ENCODE peak calls at places on chromosomes 13 and 19, in eight cellular contexts. Q is uterus, N is neuronal stem cell, H is Peyer's patch, A is breast epithelium, B is IMR-90, Y is substantia nigra, K is tibial artery. O is an unnamed sample.

GRCh38 chr19:17576758-17577532 is 21.5 kb downstream of the COLGALT1 start:
- DNase-seq in N (peak; percentile 84), Q (peak; percentile 31), B (no peak), H (peak; percentile 69), Y (no peak), A (no peak), K (no peak), O (no peak)

GRCh38 chr19:41352609-41353465 is 885 bp downstream of the TGFB1 start:
- DNase-seq in Y (peak; percentile 31), Q (peak; percentile 67), N (no peak), A (peak; percentile 46), B (peak; percentile 44), H (peak; percentile 93), K (peak; percentile 84), O (peak; percentile 67)

GRCh38 chr19:54062643-54063042 is 1.1 kb downstream of the VSTM1 start:
- DNase-seq in H (no peak), Y (no peak), A (no peak), B (no peak), K (peak; percentile 33), N (no peak), Q (no peak), O (no peak)

GRCh38 chr13:42129033-42129432 is 80.6 kb downstream of the DGKH start:
- DNase-seq in N (no peak), Q (no peak), Y (no peak), B (no peak), K (no peak), H (no peak), A (no peak), O (no peak)

GRCh38 chr13:34620073-34620858 is 321.8 kb upstream of the NBEA start:
- DNase-seq in Y (no peak), H (no peak), Q (no peak), K (no peak), B (no peak), N (no peak), A (no peak), O (no peak)

GRCh38 chr13:102769679-102770078 is 3.9 kb downstream of the TEX30 start:
- DNase-seq in H (no peak), K (no peak), Y (no peak), B (peak; percentile 14), Q (no peak), N (no peak), A (no peak), O (no peak)

GRCh38 chr13:20388184-20388583 is 137.5 kb downstream of the CRYL1 start:
- DNase-seq in Q (no peak), A (no peak), B (no peak), Y (no peak), K (no peak), N (no peak), H (no peak), O (no peak)

GRCh38 chr13:21395953-21396352 is 63.1 kb downstream of the ZDHHC20 start:
- DNase-seq in N (no peak), Y (no peak), K (no peak), Q (no peak), A (no peak), H (no peak), B (no peak), O (no peak)

GRCh38 chr13:43083750-43084149 is 60.4 kb downstream of the DNAJC15 start:
- DNase-seq in H (no peak), A (no peak), Y (no peak), K (no peak), Q (no peak), B (no peak), N (no peak), O (no peak)

GRCh38 chr13:93476175-93476574 is 249.6 kb downstream of the GPC6 start:
- DNase-seq in Q (no peak), H (no peak), A (no peak), K (no peak), Y (no peak), N (no peak), B (peak; percentile 91), O (no peak)

GRCh38 chr13:50999641-51000040 is 90.0 kb downstream of the RNASEH2B start:
- DNase-seq in Q (no peak), A (no peak), N (no peak), B (no peak), K (no peak), H (no peak), Y (no peak), O (no peak)

GRCh38 chr19:13856530-13856929 is 20.4 kb upstream of the NANOS3 start:
- DNase-seq in Q (no peak), H (peak; percentile 69), Y (no peak), A (no peak), N (no peak), B (no peak), K (no peak), O (no peak)

GRCh38 chr19:1143828-1144399 is 30.2 kb downstream of the SBNO2 start:
- DNase-seq in K (no peak), H (no peak), Y (no peak), A (no peak), B (no peak), Q (no peak), N (no peak), O (no peak)

GRCh38 chr19:13097331-13098258 is 5.1 kb downstream of the LYL1 start:
- DNase-seq in A (no peak), Y (no peak), N (no peak), H (peak; percentile 70), Q (peak; percentile 61), B (no peak), K (peak; percentile 86), O (no peak)

GRCh38 chr13:113642563-113642962 is 15.4 kb downstream of the ATP4B start:
- DNase-seq in Q (no peak), B (no peak), A (no peak), Y (no peak), H (no peak), N (no peak), K (peak; percentile 9), O (no peak)

GRCh38 chr19:45113628-45114027 is 20.6 kb downstream of the PPP1R37 start:
- DNase-seq in N (no peak), A (no peak), Y (no peak), H (peak; percentile 57), B (no peak), K (no peak), Q (no peak), O (no peak)

GRCh38 chr19:38735257-38735686 is 9.0 kb downstream of the CAPN12 start:
- DNase-seq in N (no peak), A (peak; percentile 41), Y (no peak), H (peak; percentile 78), K (peak; percentile 67), Q (peak; percentile 48), B (no peak), O (no peak)
- H3K27ac ChIP-seq in N (no peak overlapping the region), A (peak overlapping the region; percentile 82), Y (no peak overlapping the region), H (peak overlapping the region; percentile 71), K (peak overlapping the region; percentile 74), Q (peak overlapping the region; percentile 76), B (no peak overlapping the region), O (no peak overlapping the region)

DNA sequence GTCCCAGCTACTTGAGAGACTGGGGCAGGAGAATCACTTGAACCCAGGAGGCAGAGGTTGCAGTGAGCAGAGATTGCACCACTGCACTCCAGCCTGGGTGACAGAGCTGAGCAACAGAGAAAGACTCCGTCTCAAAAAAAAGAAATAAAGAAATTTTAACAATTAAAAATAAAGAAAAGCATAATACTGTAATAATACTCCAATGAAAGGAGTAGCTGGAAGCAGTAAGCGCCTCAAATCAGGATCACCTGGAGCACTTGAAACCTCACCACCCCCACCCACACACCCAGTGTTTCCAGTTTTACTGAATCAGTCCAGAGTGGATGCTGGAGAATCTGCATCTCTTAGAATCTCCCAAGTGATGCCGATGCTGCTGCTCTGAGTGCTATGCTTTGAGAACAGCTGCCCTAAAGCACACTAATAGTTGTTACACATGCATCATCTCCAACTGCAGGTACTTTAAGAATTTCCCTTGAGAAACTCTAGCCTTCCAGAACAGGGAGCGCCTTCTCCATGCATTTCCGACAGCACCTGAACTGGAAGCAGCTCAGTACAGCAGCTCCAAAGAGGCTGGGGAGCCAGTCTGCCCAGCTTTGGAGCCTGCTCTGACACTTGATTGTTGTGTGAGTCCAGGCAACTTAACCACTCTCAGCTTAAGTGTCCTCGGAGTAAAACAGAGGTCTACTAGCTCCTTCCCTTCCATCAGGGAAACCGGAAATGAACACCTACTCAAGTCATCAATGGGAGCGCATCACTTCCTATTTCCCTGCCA is 2.9 kb downstream of the ABCC4 start:
- DNase-seq in Y (no peak), K (no peak), B (no peak), N (no peak), Q (no peak), H (no peak), A (no peak), O (no peak)
- H3K27ac ChIP-seq in Y (no peak overlapping the region), K (no peak overlapping the region), B (peak overlapping the region; percentile 75), N (no peak overlapping the region), Q (no peak overlapping the region), H (no peak overlapping the region), A (no peak overlapping the region), O (no peak overlapping the region)

DNA sequence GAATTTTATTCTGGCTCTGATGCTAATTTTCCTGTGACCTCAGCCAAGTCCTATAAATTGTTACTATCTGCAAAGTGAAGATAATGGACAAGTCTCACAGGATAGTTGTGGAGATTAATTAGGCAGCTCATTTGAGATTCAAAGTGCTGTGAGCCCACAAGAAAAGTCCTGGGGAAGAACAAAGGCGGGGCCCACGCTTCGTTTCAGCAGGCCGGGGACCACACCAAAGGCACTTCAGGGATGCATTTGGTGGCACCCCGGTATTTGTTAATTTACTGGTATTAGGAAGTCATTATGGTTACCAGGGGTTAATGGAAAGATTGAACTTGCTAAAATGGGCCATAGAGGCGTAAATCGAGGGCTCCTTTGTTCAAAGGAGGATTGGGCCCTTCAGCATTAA is 511.0 kb downstream of the IRS2 start:
- DNase-seq in N (no peak), H (no peak), Q (no peak), Y (no peak), A (no peak), K (no peak), B (no peak), O (no peak)
- H3K27ac ChIP-seq in N (peak overlapping the region; percentile 70), H (no peak overlapping the region), Q (no peak overlapping the region), Y (no peak overlapping the region), A (no peak overlapping the region), K (no peak overlapping the region), B (no peak overlapping the region), O (no peak overlapping the region)

DNA sequence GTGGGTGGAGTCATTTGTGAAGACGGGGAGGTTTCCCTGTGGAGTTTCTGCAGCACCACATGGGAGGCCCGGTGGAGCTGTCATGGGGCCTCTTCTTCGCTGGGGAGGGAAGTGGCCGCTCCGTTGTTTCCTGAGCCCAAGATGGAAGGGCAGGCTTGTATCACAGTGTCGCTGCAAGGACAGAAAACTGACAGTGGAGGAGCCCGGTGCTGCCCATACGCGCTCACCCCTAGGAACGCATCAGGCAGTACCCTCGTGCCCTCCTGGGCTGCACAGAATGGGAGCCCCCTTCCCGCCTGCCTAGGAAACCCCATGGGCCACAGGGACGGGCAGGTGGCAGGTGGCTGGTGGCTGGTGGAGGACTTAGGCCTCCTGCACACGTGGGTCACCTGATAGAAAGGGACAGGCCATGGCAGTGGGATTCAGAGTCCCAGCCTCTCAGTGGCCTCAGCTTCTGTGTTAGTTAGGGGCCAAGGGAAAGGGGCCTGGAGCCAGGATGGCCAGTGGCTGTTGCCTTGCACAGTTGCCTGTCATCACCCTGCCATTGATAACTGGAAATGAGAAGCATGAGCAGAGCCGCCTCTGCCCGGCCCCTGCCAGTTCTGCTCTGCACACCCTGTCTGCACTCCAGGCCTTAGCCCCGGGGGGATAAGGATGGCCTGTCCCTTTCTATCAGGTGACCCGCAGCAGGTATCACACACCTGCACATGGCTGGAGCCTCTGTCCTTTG is 7.6 kb downstream of the COL4A2 start:
- DNase-seq in A (peak; percentile 14), N (no peak), K (peak; percentile 63), Q (no peak), Y (no peak), B (no peak), H (no peak), O (no peak)
- H3K27ac ChIP-seq in A (no peak overlapping the region), N (no peak overlapping the region), K (peak overlapping the region; percentile 66), Q (peak overlapping the region; percentile 61), Y (no peak overlapping the region), B (no peak overlapping the region), H (no peak overlapping the region), O (no peak overlapping the region)

O was measured in CD4-positive, alpha-beta T cell.